ENCODE peak calls at places on chromosomes 13 and 19, in four cellular contexts. Q is GM23248, X is neural progenitor cell, O is OCI-LY7. E is an unnamed sample.

GRCh38 chr19:47637550-47637949 is 28.6 kb downstream of the BICRA start:
- DNase-seq in Q (peak), X (no peak), O (no peak), E (no peak)

GRCh38 chr13:94886191-94886590 is 173.8 kb upstream of the SOX21 start:
- DNase-seq in Q (no peak), X (peak), O (no peak), E (no peak)

GRCh38 chr13:25494708-25495411 is 123.1 kb downstream of the ATP8A2 start:
- DNase-seq in Q (no peak), X (no peak), O (no peak), E (no peak)

GRCh38 chr13:44692173-44692713 is 116.1 kb upstream of the TSC22D1 start:
- DNase-seq in Q (no peak), X (no peak), O (no peak), E (peak)

GRCh38 chr13:100434010-100434763 is 154.4 kb downstream of the GGACT start:
- DNase-seq in Q (peak), X (no peak), O (no peak), E (peak)

GRCh38 chr19:52190679-52191293 is 934 bp downstream of the PPP2R1A start:
- DNase-seq in Q (peak), X (peak), O (peak), E (peak)

GRCh38 chr13:42474954-42475353 is 99.0 kb upstream of the TNFSF11 start:
- DNase-seq in Q (no peak), X (no peak), O (no peak), E (no peak)

GRCh38 chr13:75417647-75418046 is 64.3 kb downstream of the TBC1D4 start:
- DNase-seq in Q (no peak), X (no peak), O (no peak), E (peak)

GRCh38 chr13:50609016-50609415 is 234.5 kb downstream of the DLEU7 start:
- DNase-seq in Q (no peak), X (no peak), O (no peak), E (no peak)

GRCh38 chr19:45773384-45773783 is 4.3 kb upstream of the SIX5 start:
- DNase-seq in Q (no peak), X (no peak), O (peak), E (no peak)

GRCh38 chr13:79735228-79735627 is 254.3 kb downstream of the NDFIP2 start:
- DNase-seq in Q (peak), X (no peak), O (no peak), E (no peak)

GRCh38 chr13:41075034-41075433 is 13.7 kb downstream of the WBP4 start:
- DNase-seq in Q (peak), X (peak), O (peak), E (no peak)

GRCh38 chr13:90447735-90448103 is 899.8 kb upstream of the MIR17HG start:
- DNase-seq in Q (peak), X (peak), O (no peak), E (peak)

GRCh38 chr19:12750851-12751250 is 740 bp upstream of the BEST2 start:
- DNase-seq in Q (peak), X (no peak), O (no peak), E (no peak)

GRCh38 chr19:43353606-43354304 is at the start of gene CD177:
- DNase-seq in Q (no peak), X (peak), O (no peak), E (no peak)

GRCh38 chr13:79625517-79625916 is 144.6 kb downstream of the NDFIP2 start:
- DNase-seq in Q (no peak), X (no peak), O (no peak), E (no peak)

GRCh38 chr13:90800082-90800746 is 547.3 kb upstream of the MIR17HG start:
- DNase-seq in Q (no peak), X (no peak), O (no peak), E (no peak)

GRCh38 chr13:97225533-97225932 is 3.4 kb downstream of the MBNL2 start:
- DNase-seq in Q (no peak), X (no peak), O (peak), E (no peak)

GRCh38 chr19:22619371-22619770 is 14.8 kb upstream of the ZNF492 start:
- DNase-seq in Q (no peak), X (no peak), O (no peak), E (no peak)

GRCh38 chr13:93466502-93467036 is 240.0 kb downstream of the GPC6 start:
- DNase-seq in Q (no peak), X (no peak), O (no peak), E (no peak)
- H3K4me2 ChIP-seq in Q (no peak), X (no peak), O (no peak), E (no peak)

GRCh38 chr19:281156-281853 is 9.9 kb downstream of the PLPP2 start:
- DNase-seq in Q (no peak), X (peak), O (no peak), E (no peak)
- H3K4me2 ChIP-seq in Q (no peak), X (peak), O (no peak), E (no peak)

GRCh38 chr19:40797963-40798222 is 1.1 kb upstream of the EGLN2 start:
- DNase-seq in Q (no peak), X (no peak), O (no peak), E (no peak)
- H3K4me2 ChIP-seq in Q (peak), X (peak), O (peak), E (peak)

GRCh38 chr19:6161271-6161850 is 25.9 kb downstream of the ACSBG2 start:
- DNase-seq in Q (peak), X (peak), O (peak), E (peak)
- H3K4me2 ChIP-seq in Q (no peak), X (no peak), O (peak), E (no peak)

DNA sequence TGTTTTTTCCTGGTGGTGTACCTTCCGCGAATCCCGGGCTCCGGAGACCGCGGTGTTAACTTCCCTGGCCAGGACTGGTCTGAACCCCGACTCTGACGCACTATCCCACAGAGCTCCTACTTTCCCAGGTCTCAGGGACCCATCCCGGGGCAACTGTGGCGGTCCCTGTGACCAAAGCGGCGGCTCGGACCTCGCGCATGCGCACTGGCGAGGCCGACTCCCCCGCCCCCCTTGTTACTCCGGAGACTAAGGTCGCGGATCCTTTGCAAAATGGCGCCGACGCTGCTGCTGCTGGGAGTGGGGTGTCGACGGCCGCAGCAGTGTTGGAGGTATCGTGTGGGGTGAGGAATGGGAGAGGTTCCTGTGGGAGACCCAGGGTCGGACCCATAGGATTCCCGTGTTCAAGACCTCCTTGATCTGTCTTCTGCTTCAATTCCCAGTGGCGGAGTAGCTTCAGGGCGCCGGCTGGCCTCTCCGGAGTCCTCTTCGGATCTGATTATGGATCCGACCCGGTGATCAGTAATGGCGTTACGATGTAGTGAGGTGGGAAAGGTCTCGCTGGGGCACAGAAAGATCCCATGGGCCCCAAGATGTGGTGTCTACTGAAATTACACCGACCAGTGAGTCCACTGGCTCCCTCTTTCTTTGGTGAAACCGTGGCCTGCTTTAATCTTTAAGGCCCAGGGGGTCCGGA is 66.6 kb upstream of the ZNF527 start:
- DNase-seq in Q (no peak), X (peak), O (no peak), E (no peak)
- H3K4me2 ChIP-seq in Q (no peak), X (peak), O (no peak), E (no peak)

DNA sequence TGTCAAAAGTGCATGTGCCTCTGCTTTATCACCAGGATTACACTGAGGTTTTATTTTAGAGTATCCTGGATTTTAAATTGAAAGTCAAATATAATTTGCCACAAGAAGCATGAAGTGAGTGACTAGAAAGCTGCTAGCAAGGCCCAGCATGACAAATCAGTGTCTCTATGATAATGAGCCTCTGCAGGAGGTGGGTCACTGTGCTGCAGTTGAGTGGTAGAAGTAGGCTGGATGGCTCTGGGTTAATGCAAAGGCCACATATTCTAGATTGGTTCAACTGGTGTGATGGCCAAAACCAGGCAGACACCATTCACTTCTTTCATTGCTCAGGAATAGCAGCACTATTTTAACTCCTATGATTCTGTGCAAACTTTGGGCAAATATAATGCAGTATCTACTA is 491.5 kb downstream of the OLFM4 start:
- DNase-seq in Q (no peak), X (no peak), O (no peak), E (no peak)
- H3K4me2 ChIP-seq in Q (no peak), X (no peak), O (no peak), E (no peak)

DNA sequence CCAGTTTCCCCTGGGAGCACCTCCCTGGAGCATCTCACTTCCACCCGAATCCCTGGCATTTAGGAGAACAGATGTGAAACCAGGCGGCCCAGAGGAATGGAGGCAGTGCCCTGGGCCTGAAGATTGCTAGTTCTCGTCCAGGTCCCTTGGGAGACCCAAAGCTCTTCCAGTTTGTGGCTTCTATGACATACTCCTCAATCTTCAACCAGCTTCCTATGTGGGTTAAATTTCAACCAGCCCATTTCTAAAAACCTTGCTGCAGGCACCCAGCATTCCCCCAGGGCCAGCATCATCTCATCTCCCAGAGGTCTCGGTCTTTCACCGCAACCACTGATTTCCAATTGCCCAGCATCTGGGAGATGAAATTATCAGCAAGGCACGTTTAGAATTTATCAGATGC is 46.0 kb upstream of the STK24 start:
- DNase-seq in Q (no peak), X (no peak), O (no peak), E (no peak)
- H3K4me2 ChIP-seq in Q (no peak), X (no peak), O (no peak), E (no peak)

DNA sequence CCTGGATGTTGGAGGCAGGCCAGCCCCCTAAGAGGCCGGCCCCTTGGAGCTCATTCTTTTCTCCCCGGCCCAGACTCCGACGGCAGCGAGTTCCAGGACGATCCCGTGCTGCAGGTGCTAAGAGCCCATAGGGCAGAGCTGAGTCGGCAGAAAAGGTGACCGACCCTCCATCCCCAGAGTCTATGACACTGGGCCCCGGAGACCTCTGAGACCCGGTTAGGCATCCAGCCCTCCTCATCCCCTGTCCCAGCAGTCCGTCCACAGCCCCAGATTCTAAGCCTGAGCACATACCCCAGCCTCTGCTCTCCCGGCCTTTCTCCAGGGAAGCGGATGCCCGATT is 7.3 kb upstream of the ARHGAP33 start:
- DNase-seq in Q (no peak), X (no peak), O (no peak), E (no peak)
- H3K4me2 ChIP-seq in Q (no peak), X (no peak), O (no peak), E (no peak)

GRCh38 chr13:27593267-27593666 is 27.1 kb downstream of the LNX2 start:
- DNase-seq in Q (no peak), X (no peak), O (no peak), E (no peak)
- H3K4me2 ChIP-seq in Q (no peak), X (no peak), O (no peak), E (no peak)

E was measured in PC-9.